ENCODE peak calls at places on chromosomes 13 and 19, in six cellular contexts. U, M, I, D, V and L are unnamed samples.

GRCh38 chr13:112704634-112705145 is 14.9 kb downstream of the ATP11A start:
- DNase-seq in U (peak), V (no peak), M (no peak), D (no peak), I (no peak), L (no peak)

GRCh38 chr13:111961793-111962192 is 105.2 kb upstream of the SOX1 start:
- DNase-seq in V (no peak), I (no peak), M (no peak), U (no peak), D (no peak), L (no peak)

GRCh38 chr19:48398329-48399235 is 5.1 kb downstream of the GRIN2D start:
- DNase-seq in U (peak), M (peak), I (peak), V (no peak), D (peak), L (peak)

GRCh38 chr19:13918726-13919411 is 12.9 kb downstream of the CC2D1A start:
- DNase-seq in I (peak), V (no peak), U (no peak), M (no peak), D (no peak), L (no peak)

GRCh38 chr19:34430738-34431625 is 2.8 kb downstream of the UBA2 start:
- DNase-seq in I (no peak), V (no peak), D (peak), U (no peak), M (no peak), L (no peak)

GRCh38 chr13:81393110-81393509 is 1052.2 kb upstream of the SPRY2 start:
- DNase-seq in D (no peak), I (no peak), V (no peak), M (no peak), U (no peak), L (no peak)

GRCh38 chr13:97700306-97700848 is 253.1 kb upstream of the IPO5 start:
- DNase-seq in U (no peak), I (no peak), M (no peak), D (no peak), V (no peak), L (no peak)

GRCh38 chr13:34347784-34348573 is 530.0 kb downstream of the RFC3 start:
- DNase-seq in V (no peak), U (peak), M (no peak), D (no peak), I (no peak), L (no peak)

GRCh38 chr13:29594310-29594709 is 1.2 kb downstream of the SLC7A1 start:
- DNase-seq in V (peak), D (peak), U (peak), I (no peak), M (no peak), L (peak)

GRCh38 chr19:39502640-39503417 is 4.1 kb downstream of the DLL3 start:
- DNase-seq in M (peak), I (peak), D (peak), V (no peak), U (peak), L (no peak)

GRCh38 chr13:102688306-102688973 is 6.4 kb downstream of the METTL21C start:
- DNase-seq in V (peak), M (no peak), D (no peak), I (no peak), U (no peak), L (no peak)

GRCh38 chr13:75836441-75836840 is 200.3 kb downstream of the LMO7 start:
- DNase-seq in V (no peak), U (peak), D (no peak), M (no peak), I (no peak), L (no peak)

GRCh38 chr19:30909216-30909615 is 440.0 kb downstream of the TSHZ3 start:
- DNase-seq in D (no peak), U (no peak), V (no peak), M (no peak), I (no peak), L (no peak)

GRCh38 chr13:87671031-87671823 is at the start of gene SLITRK5:
- DNase-seq in D (peak), V (peak), M (peak), U (peak), I (peak), L (peak)
- TF ChIP-seq EP300 in D (no peak), V (no peak), M (no peak), U (no peak), I (no peak), L (peak)

DNA sequence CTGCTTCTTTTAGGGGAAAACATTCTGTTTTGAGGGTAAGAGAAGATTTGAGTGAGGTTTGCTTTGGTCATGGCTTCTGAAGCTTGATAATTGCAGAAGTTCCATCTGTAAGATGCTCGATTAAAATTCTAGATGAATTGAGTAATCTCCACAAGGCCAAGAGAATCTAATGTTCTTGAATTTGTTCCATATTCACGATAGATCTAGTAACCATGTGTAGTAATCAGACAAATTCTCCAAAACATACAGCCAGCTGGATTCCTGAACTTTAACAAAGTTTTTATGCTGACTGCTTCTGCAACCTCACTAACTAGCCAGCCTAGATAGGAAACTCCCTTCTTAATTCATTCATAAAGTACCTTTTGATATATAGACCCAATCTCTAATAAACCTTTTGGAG is 92.7 kb downstream of the COL4A2 start:
- DNase-seq in U (no peak), D (no peak), V (no peak), I (no peak), M (no peak), L (no peak)
- H3K27ac ChIP-seq in U (peak), D (no peak), V (peak), I (no peak), M (peak), L (peak)

GRCh38 chr19:19900574-19901444 is at the start of gene ZNF93:
- DNase-seq in D (no peak), M (peak), I (peak), U (peak), V (peak), L (peak)
- TF ChIP-seq POLR2A in D (no peak), M (peak), I (peak), U (peak), V (no peak), L (peak)

DNA sequence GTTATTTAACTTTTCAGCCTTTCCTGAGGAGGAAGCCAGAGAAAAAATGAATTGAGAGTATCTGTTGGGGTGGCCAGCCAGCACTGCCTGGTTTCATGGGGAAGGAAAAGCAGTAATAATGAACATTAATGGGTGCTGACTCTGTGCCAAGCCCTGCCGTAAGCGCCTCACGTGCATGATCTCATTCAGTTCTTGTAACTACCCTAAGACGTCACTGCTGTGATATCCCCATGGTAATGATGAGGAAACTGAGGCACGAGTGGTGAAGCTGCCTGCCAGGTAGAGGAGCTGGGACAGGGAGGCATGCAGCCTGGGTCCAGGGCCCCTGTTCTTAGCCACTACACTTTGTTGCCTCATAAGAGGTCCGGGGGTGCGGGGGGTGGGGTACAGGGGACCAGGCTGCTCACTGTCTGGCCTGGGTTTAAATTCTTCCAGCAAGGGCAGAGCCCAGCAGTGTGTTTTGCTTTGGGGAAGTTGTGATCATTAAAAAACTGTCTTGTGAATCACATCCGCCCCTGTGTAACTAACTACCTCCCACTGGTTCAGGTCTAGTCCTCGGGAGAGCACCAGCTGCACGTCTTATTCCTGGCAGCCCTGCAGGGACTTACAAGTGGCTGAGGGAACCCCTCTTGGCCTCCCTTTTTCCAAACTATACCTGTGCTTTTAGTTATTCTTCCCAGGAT is 127.3 kb downstream of the SIPA1L3 start:
- DNase-seq in M (no peak), V (no peak), I (no peak), U (peak), D (no peak), L (no peak)
- TF ChIP-seq EP300 in M (no peak), V (no peak), I (no peak), U (no peak), D (no peak), L (no peak)

GRCh38 chr19:28427256-28428083 is 785.5 kb downstream of the UQCRFS1 start:
- DNase-seq in M (no peak), V (no peak), D (no peak), U (no peak), I (peak), L (no peak)
- H3K27ac ChIP-seq in M (no peak), V (no peak), D (no peak), U (no peak), I (no peak), L (no peak)